ENCODE peak calls at places on chromosomes 13 and 19, in eight cellular contexts. One of them, this sample, is unnamed.

GRCh38 chr13:59790626-59791025 is 373.1 kb downstream of the DIAPH3 start:
- DNase-seq in GM23338: no peak
- DNase-seq in bronchial epithelial cell: no peak
- DNase-seq in GM12865: no peak
- DNase-seq in HL-60: no peak
- DNase-seq in lower leg skin: no peak
- DNase-seq in AG10803: peak; percentile 38
- DNase-seq in CD8-positive, alpha-beta T cell: no peak
- DNase-seq in this sample: no peak

GRCh38 chr19:21698215-21698614 is 69.2 kb downstream of the ZNF100 start:
- DNase-seq in GM23338: peak; percentile 74
- DNase-seq in bronchial epithelial cell: peak; percentile 12
- DNase-seq in GM12865: no peak
- DNase-seq in HL-60: no peak
- DNase-seq in lower leg skin: no peak
- DNase-seq in AG10803: peak; percentile 8
- DNase-seq in CD8-positive, alpha-beta T cell: no peak
- DNase-seq in this sample: no peak

GRCh38 chr13:105665284-105665683 is 870.2 kb downstream of the EFNB2 start:
- DNase-seq in GM23338: no peak
- DNase-seq in bronchial epithelial cell: peak; percentile 88
- DNase-seq in GM12865: no peak
- DNase-seq in HL-60: no peak
- DNase-seq in lower leg skin: no peak
- DNase-seq in AG10803: peak; percentile 51
- DNase-seq in CD8-positive, alpha-beta T cell: no peak
- DNase-seq in this sample: no peak

GRCh38 chr13:91162180-91162579 is 185.3 kb upstream of the MIR17HG start:
- DNase-seq in GM23338: peak; percentile 59
- DNase-seq in bronchial epithelial cell: no peak
- DNase-seq in GM12865: peak; percentile 25
- DNase-seq in HL-60: no peak
- DNase-seq in lower leg skin: no peak
- DNase-seq in AG10803: no peak
- DNase-seq in CD8-positive, alpha-beta T cell: no peak
- DNase-seq in this sample: no peak

GRCh38 chr19:5891572-5891937 is 12.0 kb downstream of the NDUFA11 start:
- DNase-seq in GM23338: no peak
- DNase-seq in bronchial epithelial cell: no peak
- DNase-seq in GM12865: no peak
- DNase-seq in HL-60: no peak
- DNase-seq in lower leg skin: no peak
- DNase-seq in AG10803: no peak
- DNase-seq in CD8-positive, alpha-beta T cell: no peak
- DNase-seq in this sample: no peak

GRCh38 chr13:66266348-66266747 is 963.8 kb downstream of the PCDH9 start:
- DNase-seq in GM23338: no peak
- DNase-seq in bronchial epithelial cell: no peak
- DNase-seq in GM12865: no peak
- DNase-seq in HL-60: no peak
- DNase-seq in lower leg skin: no peak
- DNase-seq in AG10803: no peak
- DNase-seq in CD8-positive, alpha-beta T cell: no peak
- DNase-seq in this sample: no peak

GRCh38 chr13:40494932-40495619 is 171.4 kb downstream of the FOXO1 start:
- DNase-seq in GM23338: no peak
- DNase-seq in bronchial epithelial cell: no peak
- DNase-seq in GM12865: no peak
- DNase-seq in HL-60: no peak
- DNase-seq in lower leg skin: no peak
- DNase-seq in AG10803: no peak
- DNase-seq in CD8-positive, alpha-beta T cell: no peak
- DNase-seq in this sample: no peak

GRCh38 chr19:16325161-16325527 is 518 bp downstream of the KLF2 start:
- DNase-seq in GM23338: peak; percentile 71
- DNase-seq in bronchial epithelial cell: no peak
- DNase-seq in GM12865: peak; percentile 57
- DNase-seq in HL-60: no peak
- DNase-seq in lower leg skin: peak; percentile 90
- DNase-seq in AG10803: peak; percentile 31
- DNase-seq in CD8-positive, alpha-beta T cell: peak; percentile 64
- DNase-seq in this sample: no peak

GRCh38 chr13:51674276-51674675 is 90.0 kb downstream of the WDFY2 start:
- DNase-seq in GM23338: peak; percentile 65
- DNase-seq in bronchial epithelial cell: peak; percentile 95
- DNase-seq in GM12865: no peak
- DNase-seq in HL-60: no peak
- DNase-seq in lower leg skin: peak; percentile 92
- DNase-seq in AG10803: no peak
- DNase-seq in CD8-positive, alpha-beta T cell: no peak
- DNase-seq in this sample: no peak

GRCh38 chr19:54142166-54142780 is 4.7 kb downstream of the CNOT3 start:
- DNase-seq in GM23338: no peak
- DNase-seq in bronchial epithelial cell: no peak
- DNase-seq in GM12865: no peak
- DNase-seq in HL-60: no peak
- DNase-seq in lower leg skin: no peak
- DNase-seq in AG10803: no peak
- DNase-seq in CD8-positive, alpha-beta T cell: no peak
- DNase-seq in this sample: no peak

GRCh38 chr19:5002143-5002542 is 33.2 kb downstream of the KDM4B start:
- DNase-seq in GM23338: no peak
- DNase-seq in bronchial epithelial cell: peak; percentile 68
- DNase-seq in GM12865: no peak
- DNase-seq in HL-60: no peak
- DNase-seq in lower leg skin: no peak
- DNase-seq in AG10803: peak; percentile 67
- DNase-seq in CD8-positive, alpha-beta T cell: no peak
- DNase-seq in this sample: no peak

GRCh38 chr19:1102407-1103106 is 1.2 kb upstream of the GPX4 start:
- DNase-seq in GM23338: no peak
- DNase-seq in bronchial epithelial cell: peak; percentile 100
- DNase-seq in GM12865: peak; percentile 93
- DNase-seq in HL-60: no peak
- DNase-seq in lower leg skin: no peak
- DNase-seq in AG10803: peak; percentile 100
- DNase-seq in CD8-positive, alpha-beta T cell: no peak
- DNase-seq in this sample: peak; percentile 66

GRCh38 chr13:79710376-79710775 is 229.4 kb downstream of the NDFIP2 start:
- DNase-seq in GM23338: no peak
- DNase-seq in bronchial epithelial cell: peak; percentile 32
- DNase-seq in GM12865: no peak
- DNase-seq in HL-60: peak; percentile 31
- DNase-seq in lower leg skin: no peak
- DNase-seq in AG10803: peak; percentile 86
- DNase-seq in CD8-positive, alpha-beta T cell: no peak
- DNase-seq in this sample: no peak

GRCh38 chr19:30128211-30128610 is 186.2 kb downstream of the URI1 start:
- DNase-seq in GM23338: no peak
- DNase-seq in bronchial epithelial cell: no peak
- DNase-seq in GM12865: no peak
- DNase-seq in HL-60: no peak
- DNase-seq in lower leg skin: no peak
- DNase-seq in AG10803: no peak
- DNase-seq in CD8-positive, alpha-beta T cell: no peak
- DNase-seq in this sample: no peak

GRCh38 chr19:48501446-48501960 is 10.1 kb downstream of the LMTK3 start:
- DNase-seq in GM23338: peak; percentile 99
- DNase-seq in bronchial epithelial cell: peak; percentile 87
- DNase-seq in GM12865: no peak
- DNase-seq in HL-60: no peak
- DNase-seq in lower leg skin: no peak
- DNase-seq in AG10803: no peak
- DNase-seq in CD8-positive, alpha-beta T cell: peak; percentile 47
- DNase-seq in this sample: peak; percentile 49

GRCh38 chr19:3108775-3109174 is 14.6 kb downstream of the GNA11 start:
- DNase-seq in GM23338: peak; percentile 92
- DNase-seq in bronchial epithelial cell: peak; percentile 45
- DNase-seq in GM12865: peak; percentile 79
- DNase-seq in HL-60: peak; percentile 67
- DNase-seq in lower leg skin: no peak
- DNase-seq in AG10803: peak; percentile 51
- DNase-seq in CD8-positive, alpha-beta T cell: peak; percentile 75
- DNase-seq in this sample: peak; percentile 24

GRCh38 chr19:3107658-3108057 is 13.5 kb downstream of the GNA11 start:
- DNase-seq in GM23338: no peak
- DNase-seq in bronchial epithelial cell: no peak
- DNase-seq in GM12865: no peak
- DNase-seq in HL-60: no peak
- DNase-seq in lower leg skin: no peak
- DNase-seq in AG10803: no peak
- DNase-seq in CD8-positive, alpha-beta T cell: no peak
- DNase-seq in this sample: no peak

GRCh38 chr19:3111586-3112247 is 17.6 kb downstream of the GNA11 start:
- DNase-seq in GM23338: no peak
- DNase-seq in bronchial epithelial cell: no peak
- DNase-seq in GM12865: no peak
- DNase-seq in HL-60: no peak
- DNase-seq in lower leg skin: no peak
- DNase-seq in AG10803: no peak
- DNase-seq in CD8-positive, alpha-beta T cell: no peak
- DNase-seq in this sample: no peak

GRCh38 chr19:3110126-3110825 is 16.1 kb downstream of the GNA11 start:
- DNase-seq in GM23338: no peak
- DNase-seq in bronchial epithelial cell: no peak
- DNase-seq in GM12865: no peak
- DNase-seq in HL-60: no peak
- DNase-seq in lower leg skin: no peak
- DNase-seq in AG10803: no peak
- DNase-seq in CD8-positive, alpha-beta T cell: no peak
- DNase-seq in this sample: no peak

DNA sequence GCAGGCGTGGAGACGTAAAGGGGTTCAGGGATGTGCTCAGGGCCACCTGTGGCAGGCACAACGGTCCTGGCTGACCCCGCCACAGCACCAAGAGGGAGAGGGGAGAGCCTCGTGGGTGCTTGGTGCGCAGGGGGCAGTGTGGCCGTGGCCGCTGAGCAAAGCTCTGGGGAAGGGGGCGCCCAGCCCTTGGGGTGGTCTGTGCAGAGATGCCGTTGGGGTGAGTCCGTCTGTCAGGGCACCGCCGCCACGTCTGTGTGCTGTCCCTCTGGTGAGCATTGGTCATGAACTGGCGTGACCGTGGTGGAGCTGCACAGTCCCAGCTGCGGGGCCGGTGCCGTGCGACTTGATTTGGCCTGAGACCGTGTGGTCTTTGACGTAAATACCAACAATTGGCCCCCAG is 15.3 kb downstream of the GNA11 start:
- DNase-seq in GM23338: no peak
- DNase-seq in bronchial epithelial cell: no peak
- DNase-seq in GM12865: no peak
- DNase-seq in HL-60: no peak
- DNase-seq in lower leg skin: no peak
- DNase-seq in AG10803: no peak
- DNase-seq in CD8-positive, alpha-beta T cell: no peak
- DNase-seq in this sample: no peak
- H3K4me3 ChIP-seq in GM23338: no peak overlapping the region
- H3K4me3 ChIP-seq in bronchial epithelial cell: no peak overlapping the region
- H3K4me3 ChIP-seq in GM12865: no peak overlapping the region
- H3K4me3 ChIP-seq in HL-60: no peak overlapping the region
- H3K4me3 ChIP-seq in lower leg skin: no peak overlapping the region
- H3K4me3 ChIP-seq in AG10803: no peak overlapping the region
- H3K4me3 ChIP-seq in CD8-positive, alpha-beta T cell: no peak overlapping the region
- H3K4me3 ChIP-seq in this sample: no peak overlapping the region

GRCh38 chr19:45601524-45602522 is at the start of gene GPR4:
- DNase-seq in GM23338: peak; percentile 89
- DNase-seq in bronchial epithelial cell: no peak
- DNase-seq in GM12865: no peak
- DNase-seq in HL-60: no peak
- DNase-seq in lower leg skin: no peak
- DNase-seq in AG10803: no peak
- DNase-seq in CD8-positive, alpha-beta T cell: no peak
- DNase-seq in this sample: no peak
- H3K4me3 ChIP-seq in GM23338: peak within 1 kb of the TSS; percentile 67
- H3K4me3 ChIP-seq in bronchial epithelial cell: no peak within 1 kb of the TSS
- H3K4me3 ChIP-seq in GM12865: no peak within 1 kb of the TSS
- H3K4me3 ChIP-seq in HL-60: no peak within 1 kb of the TSS
- H3K4me3 ChIP-seq in lower leg skin: peak within 1 kb of the TSS; percentile 0
- H3K4me3 ChIP-seq in AG10803: peak within 1 kb of the TSS; percentile 48
- H3K4me3 ChIP-seq in CD8-positive, alpha-beta T cell: no peak within 1 kb of the TSS
- H3K4me3 ChIP-seq in this sample: no peak within 1 kb of the TSS

GRCh38 chr19:43667524-43668405 is 2.2 kb downstream of the PLAUR start:
- DNase-seq in GM23338: peak; percentile 23
- DNase-seq in bronchial epithelial cell: no peak
- DNase-seq in GM12865: no peak
- DNase-seq in HL-60: no peak
- DNase-seq in lower leg skin: peak; percentile 91
- DNase-seq in AG10803: peak; percentile 10
- DNase-seq in CD8-positive, alpha-beta T cell: no peak
- DNase-seq in this sample: no peak
- H3K4me3 ChIP-seq in GM23338: peak overlapping the region; percentile 57
- H3K4me3 ChIP-seq in bronchial epithelial cell: peak overlapping the region; percentile 25
- H3K4me3 ChIP-seq in GM12865: peak overlapping the region; percentile 64
- H3K4me3 ChIP-seq in HL-60: peak overlapping the region; percentile 43
- H3K4me3 ChIP-seq in lower leg skin: no peak overlapping the region
- H3K4me3 ChIP-seq in AG10803: peak overlapping the region; percentile 59
- H3K4me3 ChIP-seq in CD8-positive, alpha-beta T cell: peak overlapping the region; percentile 73
- H3K4me3 ChIP-seq in this sample: no peak overlapping the region

GRCh38 chr13:77740097-77740496 is 42.6 kb downstream of the SLAIN1 start:
- DNase-seq in GM23338: no peak
- DNase-seq in bronchial epithelial cell: no peak
- DNase-seq in GM12865: no peak
- DNase-seq in HL-60: peak; percentile 24
- DNase-seq in lower leg skin: no peak
- DNase-seq in AG10803: no peak
- DNase-seq in CD8-positive, alpha-beta T cell: no peak
- DNase-seq in this sample: no peak

GRCh38 chr13:77737583-77738200 is 40.2 kb downstream of the SLAIN1 start:
- DNase-seq in GM23338: no peak
- DNase-seq in bronchial epithelial cell: no peak
- DNase-seq in GM12865: no peak
- DNase-seq in HL-60: no peak
- DNase-seq in lower leg skin: no peak
- DNase-seq in AG10803: no peak
- DNase-seq in CD8-positive, alpha-beta T cell: no peak
- DNase-seq in this sample: no peak

GRCh38 chr13:77740931-77741586 is 43.6 kb downstream of the SLAIN1 start:
- DNase-seq in GM23338: no peak
- DNase-seq in bronchial epithelial cell: no peak
- DNase-seq in GM12865: no peak
- DNase-seq in HL-60: no peak
- DNase-seq in lower leg skin: no peak
- DNase-seq in AG10803: no peak
- DNase-seq in CD8-positive, alpha-beta T cell: no peak
- DNase-seq in this sample: no peak

GRCh38 chr13:77745784-77746183 is 48.3 kb downstream of the SLAIN1 start:
- DNase-seq in GM23338: no peak
- DNase-seq in bronchial epithelial cell: no peak
- DNase-seq in GM12865: no peak
- DNase-seq in HL-60: no peak
- DNase-seq in lower leg skin: no peak
- DNase-seq in AG10803: no peak
- DNase-seq in CD8-positive, alpha-beta T cell: no peak
- DNase-seq in this sample: no peak

DNA sequence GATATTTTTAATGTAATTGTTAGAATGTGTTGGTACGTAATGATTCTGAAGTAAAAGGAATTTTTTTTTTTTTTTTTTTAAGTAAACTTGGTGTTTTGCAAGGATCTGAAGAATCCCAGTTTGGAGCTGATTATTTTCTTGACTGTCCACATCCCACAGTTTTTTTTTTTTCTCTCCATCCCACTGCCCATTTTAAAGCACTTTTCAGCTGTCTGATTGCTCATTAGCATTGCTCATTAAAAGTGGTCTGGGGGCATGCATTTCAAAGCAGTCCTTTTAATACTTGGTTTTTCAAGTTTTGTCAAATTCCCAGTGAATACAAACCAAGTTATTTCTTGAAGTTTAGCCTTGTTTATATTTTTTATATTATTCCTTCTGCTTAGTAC is 44.1 kb downstream of the SLAIN1 start:
- DNase-seq in GM23338: no peak
- DNase-seq in bronchial epithelial cell: no peak
- DNase-seq in GM12865: no peak
- DNase-seq in HL-60: no peak
- DNase-seq in lower leg skin: no peak
- DNase-seq in AG10803: no peak
- DNase-seq in CD8-positive, alpha-beta T cell: no peak
- DNase-seq in this sample: no peak
- H3K4me3 ChIP-seq in GM23338: no peak overlapping the region
- H3K4me3 ChIP-seq in bronchial epithelial cell: no peak overlapping the region
- H3K4me3 ChIP-seq in GM12865: no peak overlapping the region
- H3K4me3 ChIP-seq in HL-60: no peak overlapping the region
- H3K4me3 ChIP-seq in lower leg skin: no peak overlapping the region
- H3K4me3 ChIP-seq in AG10803: no peak overlapping the region
- H3K4me3 ChIP-seq in CD8-positive, alpha-beta T cell: no peak overlapping the region
- H3K4me3 ChIP-seq in this sample: no peak overlapping the region